ENCODE peak calls at places on chromosomes 7 and 10, in six cellular contexts. A, C, V, T, Z and R are unnamed samples.

GRCh38 chr10:115566867-115567266 is 473.7 kb downstream of the ATRNL1 start:
- DNase-seq in T (no peak), A (no peak), Z (no peak), C (no peak), V (no peak), R (no peak)

GRCh38 chr7:86776136-86776535 is 132.4 kb downstream of the GRM3 start:
- DNase-seq in V (no peak), C (no peak), A (no peak), Z (no peak), T (no peak), R (no peak)

GRCh38 chr10:132551093-132551807 is 13.7 kb downstream of the INPP5A start:
- DNase-seq in V (no peak), A (peak; percentile 68), T (no peak), Z (no peak), C (no peak), R (no peak)

GRCh38 chr10:32952541-32953276 is 5.3 kb downstream of the ITGB1 start:
- DNase-seq in Z (no peak), A (no peak), T (no peak), V (no peak), C (no peak), R (no peak)

GRCh38 chr7:138935438-138936079 is 45.6 kb downstream of the KIAA1549 start:
- DNase-seq in Z (no peak), T (no peak), C (no peak), A (no peak), V (peak; percentile 84), R (no peak)

GRCh38 chr7:77570330-77571011 is 33.4 kb downstream of the PTPN12 start:
- DNase-seq in A (no peak), T (no peak), C (peak; percentile 16), Z (no peak), V (peak; percentile 80), R (no peak)

GRCh38 chr7:107815254-107815882 is 12.3 kb upstream of the SLC26A3 start:
- DNase-seq in T (no peak), Z (no peak), C (no peak), V (no peak), A (no peak), R (no peak)

GRCh38 chr10:26468691-26469090 is 30.6 kb downstream of the APBB1IP start:
- DNase-seq in A (no peak), T (no peak), C (no peak), Z (no peak), V (no peak), R (peak; percentile 47)

GRCh38 chr10:120514035-120514620 is 57.1 kb downstream of the PLPP4 start:
- DNase-seq in T (no peak), Z (peak; percentile 37), V (peak; percentile 22), C (peak; percentile 36), A (no peak), R (no peak)

GRCh38 chr7:151699147-151699546 is 177.8 kb downstream of the PRKAG2 start:
- DNase-seq in Z (no peak), C (no peak), A (peak; percentile 43), T (no peak), V (peak; percentile 92), R (no peak)

GRCh38 chr7:74253975-74254857 is at the start of gene RFC2:
- DNase-seq in C (peak; percentile 98), Z (peak; percentile 89), V (peak; percentile 97), T (peak; percentile 97), A (peak; percentile 99), R (peak; percentile 94)

GRCh38 chr7:43099750-43100149 is 12.7 kb upstream of the HECW1 start:
- DNase-seq in A (no peak), Z (no peak), C (no peak), V (no peak), T (no peak), R (no peak)
- H3K4me3 ChIP-seq in A (no peak overlapping the region), Z (no peak overlapping the region), C (no peak overlapping the region), V (no peak overlapping the region), T (no peak overlapping the region), R (no peak overlapping the region)

GRCh38 chr7:22380333-22380732 is 23.4 kb upstream of the RAPGEF5 start:
- DNase-seq in A (no peak), T (no peak), C (no peak), V (no peak), Z (no peak), R (no peak)
- H3K4me1 ChIP-seq in A (no peaks in the 10 kb centered on the region), T (no peaks in the 10 kb centered on the region), C (no peaks in the 10 kb centered on the region), V (no peaks in the 10 kb centered on the region), Z (no peaks in the 10 kb centered on the region), R (no peaks in the 10 kb centered on the region)

GRCh38 chr10:23980054-23980453 is 228.9 kb upstream of the KIAA1217 start:
- DNase-seq in A (no peak), C (no peak), Z (no peak), T (no peak), V (no peak), R (no peak)
- H3K27ac ChIP-seq in A (no peak overlapping the region), C (no peak overlapping the region), Z (no peak overlapping the region), T (no peak overlapping the region), V (no peak overlapping the region), R (no peak overlapping the region)

DNA sequence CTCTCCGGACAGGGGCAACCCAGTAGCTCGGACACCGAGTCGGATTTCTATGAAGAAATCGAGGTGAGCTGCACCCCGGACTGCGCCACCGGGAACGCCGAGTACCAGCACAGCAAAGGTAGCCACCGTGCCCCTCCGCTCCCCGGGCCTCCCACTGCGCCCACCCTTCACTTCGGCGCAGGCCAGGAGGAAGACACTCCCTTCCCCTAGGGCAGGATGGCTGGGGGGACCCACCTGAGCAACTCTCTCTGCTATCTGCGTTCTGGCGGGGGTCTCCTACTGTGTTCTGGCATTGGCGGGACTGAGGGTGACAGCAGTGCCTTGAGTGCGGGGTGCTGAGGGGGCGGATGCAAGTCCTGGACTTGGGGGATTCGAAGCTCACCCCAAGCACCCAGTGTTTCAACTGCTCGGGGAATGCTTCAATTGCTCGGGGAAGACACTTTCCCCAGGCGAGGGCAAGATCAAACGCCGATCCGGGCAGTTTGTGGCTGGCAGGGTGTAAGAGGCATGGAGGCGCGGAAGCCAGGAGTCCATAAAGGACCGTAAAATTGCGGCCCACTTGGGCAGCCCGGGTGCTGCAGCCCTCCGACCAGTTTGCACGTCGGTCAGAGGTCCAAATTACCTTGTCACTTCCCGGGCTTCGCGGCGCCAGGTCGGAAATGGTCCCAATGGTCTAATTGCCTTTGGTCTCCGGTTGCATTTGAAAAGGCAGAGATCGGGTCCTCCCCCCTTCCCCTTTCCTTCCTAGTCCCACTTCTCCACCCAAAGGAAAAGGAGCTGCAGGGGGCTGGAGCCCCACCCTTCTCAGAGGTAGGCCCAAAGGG is 950 bp downstream of the EVX1 start:
- DNase-seq in Z (no peak), C (no peak), A (no peak), V (no peak), T (no peak), R (no peak)
- H3K4me3 ChIP-seq in Z (no peak overlapping the region), C (no peak overlapping the region), A (no peak overlapping the region), V (peak overlapping the region; percentile 72), T (peak overlapping the region; percentile 11), R (no peak overlapping the region)

GRCh38 chr10:130557181-130557580 is 421.0 kb downstream of the GLRX3 start:
- DNase-seq in Z (no peak), T (no peak), C (no peak), A (no peak), V (no peak), R (no peak)

GRCh38 chr10:130551676-130552075 is 415.5 kb downstream of the GLRX3 start:
- DNase-seq in C (no peak), Z (no peak), A (no peak), V (no peak), T (no peak), R (no peak)

GRCh38 chr10:130555411-130555750 is 419.2 kb downstream of the GLRX3 start:
- DNase-seq in V (no peak), C (no peak), T (no peak), A (no peak), Z (no peak), R (no peak)

GRCh38 chr10:130553846-130554245 is 417.7 kb downstream of the GLRX3 start:
- DNase-seq in T (no peak), A (no peak), V (no peak), Z (no peak), C (no peak), R (no peak)

DNA sequence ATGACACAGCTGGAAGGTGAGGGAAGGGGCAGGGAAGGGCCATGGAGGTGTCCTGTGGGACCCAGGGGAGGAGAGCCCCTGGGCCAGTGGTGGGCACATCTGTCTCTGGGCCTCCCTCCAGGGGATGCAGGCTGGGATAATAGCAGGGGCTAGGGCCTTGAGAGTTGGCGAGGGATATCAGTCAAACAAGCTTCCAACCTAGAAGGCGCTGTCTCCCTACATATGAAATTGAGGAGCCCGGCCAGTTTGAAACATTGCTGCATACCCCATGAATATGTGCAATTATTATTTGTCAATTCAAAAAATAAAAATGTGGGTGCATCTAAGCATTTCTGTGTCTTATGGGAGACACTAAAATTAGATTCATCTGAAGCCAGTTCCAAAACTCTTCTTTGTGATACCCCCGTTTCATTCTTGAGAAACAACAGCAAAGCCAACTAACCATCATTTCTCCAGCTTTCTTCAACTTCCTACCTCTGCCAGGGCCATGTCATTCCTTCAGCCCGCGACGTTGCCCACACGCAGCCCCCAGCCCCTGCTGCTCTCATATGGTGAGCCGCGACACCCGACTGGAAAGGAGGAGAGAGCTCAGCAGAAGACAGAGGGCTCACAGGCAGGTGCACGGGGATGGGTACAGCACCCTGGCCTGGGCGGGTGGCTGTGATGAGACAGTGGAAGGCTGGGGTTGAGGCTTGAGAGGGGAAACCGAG is 418.7 kb downstream of the GLRX3 start:
- DNase-seq in V (no peak), T (no peak), A (no peak), C (no peak), Z (no peak), R (no peak)
- H3K4me1 ChIP-seq in V (no peaks in the 10 kb centered on the region), T (no peaks in the 10 kb centered on the region), A (no peaks in the 10 kb centered on the region), C (no peaks in the 10 kb centered on the region), Z (no peaks in the 10 kb centered on the region), R (no peaks in the 10 kb centered on the region)

DNA sequence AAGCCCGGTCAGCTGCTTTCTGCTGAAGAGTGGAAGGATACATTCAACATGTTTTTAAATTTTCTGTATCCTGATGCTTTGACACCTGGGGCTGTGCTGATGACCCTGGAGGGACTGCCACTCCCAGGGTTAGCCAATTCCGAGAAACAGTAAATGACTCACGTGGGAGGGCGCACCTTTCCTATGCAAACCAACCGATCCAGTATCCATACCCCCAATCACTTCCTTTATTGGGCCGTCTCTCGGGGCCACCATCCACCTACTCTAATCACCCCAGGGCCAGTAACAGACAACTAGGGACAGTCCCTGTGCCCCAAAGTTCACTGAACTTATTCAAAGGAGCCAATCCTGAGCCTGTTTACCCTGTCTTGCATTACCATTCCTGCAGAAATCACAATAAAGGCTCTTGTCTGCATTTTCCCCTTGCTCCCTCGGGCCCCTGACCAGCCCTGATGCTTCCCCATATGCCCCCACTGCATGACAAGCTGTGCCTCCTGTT is 6.6 kb upstream of the LGI1 start:
- DNase-seq in Z (no peak), T (no peak), C (no peak), V (no peak), A (no peak), R (no peak)
- H3K27ac ChIP-seq in Z (no peak overlapping the region), T (no peak overlapping the region), C (no peak overlapping the region), V (no peak overlapping the region), A (no peak overlapping the region), R (no peak overlapping the region)